ENCODE peak calls at places on chromosomes 11 and 22, in eight cellular contexts. B, S, T, E, O, Y, I and Z are unnamed samples.

GRCh38 chr11:10379871-10380568 is 75.0 kb upstream of the AMPD3 start:
- DNase-seq in B (peak), S (no peak), T (no peak), E (no peak), O (no peak), Y (peak), I (no peak), Z (no peak)

GRCh38 chr11:129853508-129854228 is 38.0 kb downstream of the TMEM45B start:
- DNase-seq in B (peak), S (peak), T (no peak), E (no peak), O (peak), Y (no peak), I (peak), Z (no peak)

GRCh38 chr11:33543823-33544222 is 156.8 kb downstream of the C11orf91 start:
- DNase-seq in B (no peak), S (no peak), T (no peak), E (no peak), O (no peak), Y (no peak), I (no peak), Z (no peak)

GRCh38 chr22:23204541-23205157 is 24.3 kb downstream of the BCR start:
- DNase-seq in B (peak), S (no peak), T (no peak), E (peak), O (no peak), Y (no peak), I (no peak), Z (peak)

GRCh38 chr11:78188809-78189724 is at the start of gene USP35:
- DNase-seq in B (no peak), S (no peak), T (no peak), E (no peak), O (no peak), Y (no peak), I (no peak), Z (no peak)

GRCh38 chr11:64535811-64536210 is 55.2 kb upstream of the SLC22A12 start:
- DNase-seq in B (no peak), S (no peak), T (no peak), E (no peak), O (no peak), Y (no peak), I (no peak), Z (no peak)

GRCh38 chr22:39643311-39644083 is 72.9 kb downstream of the CACNA1I start:
- DNase-seq in B (no peak), S (no peak), T (no peak), E (no peak), O (no peak), Y (peak), I (no peak), Z (no peak)

GRCh38 chr11:29448246-29448877 is 568.5 kb downstream of the KCNA4 start:
- DNase-seq in B (no peak), S (no peak), T (peak), E (no peak), O (no peak), Y (peak), I (no peak), Z (no peak)

GRCh38 chr11:105192115-105192514 is 52.5 kb upstream of the CARD18 start:
- DNase-seq in B (no peak), S (no peak), T (no peak), E (no peak), O (no peak), Y (no peak), I (no peak), Z (no peak)

GRCh38 chr11:69943506-69943905 is 124.3 kb upstream of the FGF3 start:
- DNase-seq in B (no peak), S (no peak), T (no peak), E (peak), O (no peak), Y (no peak), I (no peak), Z (peak)

GRCh38 chr11:45470151-45471001 is 184.2 kb upstream of the SYT13 start:
- DNase-seq in B (no peak), S (no peak), T (no peak), E (no peak), O (no peak), Y (no peak), I (no peak), Z (peak)

GRCh38 chr11:3155691-3156258 is 9.3 kb downstream of the OSBPL5 start:
- DNase-seq in B (no peak), S (no peak), T (no peak), E (no peak), O (no peak), Y (peak), I (no peak), Z (peak)

GRCh38 chr22:30538280-30538679 is 8.3 kb downstream of the SEC14L6 start:
- DNase-seq in B (no peak), S (no peak), T (no peak), E (no peak), O (no peak), Y (peak), I (no peak), Z (no peak)

GRCh38 chr11:66857234-66857926 is 516 bp downstream of the LRFN4 start:
- DNase-seq in B (no peak), S (no peak), T (peak), E (no peak), O (peak), Y (no peak), I (no peak), Z (no peak)